ENCODE peak calls at places on chromosome X, in five cellular contexts. W is trophoblast cell, M is mesenchymal stem cell, C is neuronal stem cell, A is H1. B is an unnamed sample.
A peak's percentile ranks its signal among the peaks of the same experiment; 100 is the strongest.

GRCh38 chrX:97328853-97329252 is 445.1 kb downstream of the RPA4 start:
- DNase-seq in W (no peak), M (no peak), A (no peak), C (no peak), B (no peak)

GRCh38 chrX:11137543-11138139 is 26.5 kb downstream of the HCCS start:
- DNase-seq in C (no peak), A (no peak), W (no peak), M (peak; percentile 43), B (no peak)

GRCh38 chrX:136147320-136147901 is at the start of gene FHL1:
- DNase-seq in C (peak; percentile 32), W (no peak), A (peak; percentile 50), M (peak; percentile 50), B (peak; percentile 37)

GRCh38 chrX:26100421-26100920 is 37.7 kb upstream of the MAGEB18 start:
- DNase-seq in A (no peak), M (no peak), W (no peak), C (no peak), B (no peak)

GRCh38 chrX:153627675-153628111 is 19.3 kb upstream of the DUSP9 start:
- DNase-seq in C (no peak), W (peak; percentile 91), A (no peak), M (no peak), B (no peak)

GRCh38 chrX:48569958-48570357 is 4.3 kb upstream of the RBM3 start:
- DNase-seq in M (no peak), W (no peak), A (no peak), C (no peak), B (no peak)

GRCh38 chrX:1212532-1212931 is at the start of gene CRLF2:
- DNase-seq in W (no peak), C (no peak), A (no peak), M (peak; percentile 71), B (no peak)

GRCh38 chrX:37302569-37302968 is 46.6 kb upstream of the PRRG1 start:
- DNase-seq in M (peak; percentile 35), A (peak; percentile 41), C (no peak), W (no peak), B (peak; percentile 49)

GRCh38 chrX:1462596-1463251 is 10.0 kb upstream of the ASMTL start:
- DNase-seq in M (peak; percentile 51), W (no peak), A (peak; percentile 26), C (no peak), B (no peak)

GRCh38 chrX:80022363-80023031 is 7.9 kb downstream of the TBX22 start:
- DNase-seq in A (peak; percentile 52), M (no peak), W (no peak), C (peak; percentile 27), B (peak; percentile 47)

GRCh38 chrX:148811236-148811635 is 310.8 kb downstream of the AFF2 start:
- DNase-seq in A (no peak), W (no peak), M (no peak), C (no peak), B (no peak)

GRCh38 chrX:47361538-47362511 is 8.6 kb upstream of the ZNF157 start:
- DNase-seq in A (peak; percentile 62), W (peak; percentile 52), M (peak; percentile 99), C (peak; percentile 86), B (peak; percentile 96)

GRCh38 chrX:110847334-110847733 is 51.7 kb upstream of the CHRDL1 start:
- DNase-seq in M (peak; percentile 61), C (peak; percentile 61), A (no peak), W (no peak), B (no peak)
- H2BK12ac ChIP-seq in M (no peak overlapping the region), C (no peak overlapping the region), A (no peak overlapping the region), W (no peak overlapping the region), B (no peak overlapping the region)

GRCh38 chrX:70049406-70049805 is 332 bp downstream of the AWAT2 start:
- DNase-seq in M (no peak), W (no peak), C (no peak), A (no peak), B (no peak)

GRCh38 chrX:70049925-70050324 is at the start of gene AWAT2:
- DNase-seq in A (no peak), C (no peak), M (no peak), W (no peak), B (no peak)

GRCh38 chrX:70043685-70044084 is 6.1 kb downstream of the AWAT2 start:
- DNase-seq in C (no peak), A (no peak), W (no peak), M (no peak), B (no peak)

GRCh38 chrX:70044541-70045245 is 5.0 kb downstream of the AWAT2 start:
- DNase-seq in W (no peak), M (no peak), A (no peak), C (no peak), B (no peak)

GRCh38 chrX:70046978-70047377 is 2.8 kb downstream of the AWAT2 start:
- DNase-seq in C (no peak), M (no peak), A (no peak), W (no peak), B (no peak)
- H2BK12ac ChIP-seq in C (no peak overlapping the region), M (no peak overlapping the region), A (no peak overlapping the region), W (no peak overlapping the region), B (no peak overlapping the region)

GRCh38 chrX:8653956-8654355 is 78.0 kb downstream of the ANOS1 start:
- DNase-seq in C (no peak), M (no peak), A (no peak), W (peak; percentile 72), B (no peak)
- H2BK12ac ChIP-seq in C (no peak overlapping the region), M (no peak overlapping the region), A (no peak overlapping the region), W (no peak overlapping the region), B (no peak overlapping the region)

GRCh38 chrX:73831500-73831899 is 268.5 kb downstream of the CHIC1 start:
- DNase-seq in A (no peak), M (no peak), C (no peak), W (no peak), B (no peak)
- H2BK12ac ChIP-seq in A (no peak overlapping the region), M (no peak overlapping the region), C (no peak overlapping the region), W (no peak overlapping the region), B (no peak overlapping the region)

GRCh38 chrX:118350715-118351114 is 4.8 kb downstream of the WDR44 start:
- DNase-seq in C (no peak), W (no peak), M (no peak), A (no peak), B (no peak)
- H2BK12ac ChIP-seq in C (no peak overlapping the region), W (no peak overlapping the region), M (no peak overlapping the region), A (no peak overlapping the region), B (no peak overlapping the region)

GRCh38 chrX:7084841-7085240 is 62.7 kb upstream of the STS start:
- DNase-seq in W (no peak), A (no peak), M (no peak), C (no peak), B (no peak)
- H2BK12ac ChIP-seq in W (no peak overlapping the region), A (no peak overlapping the region), M (no peak overlapping the region), C (no peak overlapping the region), B (no peak overlapping the region)

GRCh38 chrX:22246620-22247019 is 26.1 kb upstream of the CBLL2 start:
- DNase-seq in M (no peak), W (peak; percentile 36), C (no peak), A (no peak), B (no peak)

GRCh38 chrX:22247169-22247568 is 25.5 kb upstream of the CBLL2 start:
- DNase-seq in C (no peak), M (no peak), A (no peak), W (peak; percentile 2), B (no peak)

GRCh38 chrX:22249371-22249770 is 23.3 kb upstream of the CBLL2 start:
- DNase-seq in A (no peak), W (no peak), C (no peak), M (no peak), B (no peak)
- H2BK12ac ChIP-seq in A (no peak overlapping the region), W (no peak overlapping the region), C (no peak overlapping the region), M (no peak overlapping the region), B (no peak overlapping the region)

GRCh38 chrX:106921637-106922036 is 1.4 kb downstream of the CLDN2 start:
- DNase-seq in M (no peak), C (no peak), A (no peak), W (no peak), B (no peak)
- H2BK12ac ChIP-seq in M (no peak overlapping the region), C (no peak overlapping the region), A (no peak overlapping the region), W (no peak overlapping the region), B (no peak overlapping the region)

DNA sequence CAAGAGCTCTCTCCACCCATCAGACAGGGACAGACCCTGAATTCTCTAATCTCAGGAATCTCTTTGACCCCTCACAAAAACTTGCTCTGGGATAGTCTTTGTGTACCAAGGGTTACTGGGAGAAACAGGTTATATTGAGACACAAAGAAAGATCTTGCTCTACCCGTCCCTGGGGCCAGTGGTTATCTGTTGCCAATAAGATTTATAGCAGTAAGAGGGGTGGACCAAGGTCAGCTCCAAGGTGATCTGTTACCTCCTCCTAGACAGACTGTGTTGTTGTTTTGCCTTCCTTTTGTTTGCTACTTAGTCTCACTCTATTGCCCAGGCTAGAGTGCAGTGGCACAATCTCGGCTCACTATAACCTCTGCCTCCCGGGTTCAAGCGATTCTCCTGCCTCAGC is 16.3 kb upstream of the ATP6AP2 start:
- DNase-seq in M (no peak), A (no peak), C (no peak), W (no peak), B (no peak)
- H2BK12ac ChIP-seq in M (no peak overlapping the region), A (no peak overlapping the region), C (no peak overlapping the region), W (no peak overlapping the region), B (no peak overlapping the region)

GRCh38 chrX:107542500-107542899 is 85.8 kb upstream of the PRPS1 start:
- DNase-seq in A (no peak), M (peak; percentile 30), C (no peak), W (no peak), B (peak; percentile 65)

GRCh38 chrX:107541244-107541643 is 87.1 kb upstream of the PRPS1 start:
- DNase-seq in C (no peak), A (no peak), M (peak; percentile 43), W (no peak), B (no peak)

DNA sequence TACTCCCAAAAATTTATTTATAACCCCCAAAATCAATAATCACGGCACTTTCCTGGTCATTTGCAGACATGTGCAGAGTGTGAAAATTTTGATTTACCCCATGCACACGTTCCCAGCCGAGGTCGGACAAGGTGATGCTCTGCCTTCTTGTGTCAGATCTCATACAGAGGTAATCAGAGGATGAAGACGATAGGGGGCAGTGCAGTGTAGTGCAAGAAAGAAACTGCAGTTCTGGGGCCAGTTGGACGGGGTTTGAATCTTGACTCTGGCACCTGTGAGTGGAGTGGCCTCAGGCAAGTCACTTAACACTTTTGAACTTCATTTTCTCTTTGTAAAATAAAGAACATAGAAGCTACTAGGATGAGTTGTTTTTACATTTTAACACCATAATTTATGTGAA is 88.4 kb downstream of the FRMPD3 start:
- DNase-seq in M (peak; percentile 46), W (peak; percentile 25), A (peak; percentile 51), C (peak; percentile 9), B (peak; percentile 76)
- H2BK12ac ChIP-seq in M (no peak overlapping the region), W (no peak overlapping the region), A (no peak overlapping the region), C (no peak overlapping the region), B (no peak overlapping the region)